ENCODE peak calls at places on chromosomes 7 and 10, in five cellular contexts. W, F, P, K and Z are unnamed samples.

GRCh38 chr7:106947244-106947728 is 82.2 kb downstream of the PIK3CG start:
- DNase-seq in F (peak), P (peak), W (peak), K (peak), Z (peak)

GRCh38 chr7:116753130-116753529 is 81.1 kb downstream of the MET start:
- DNase-seq in F (no peak), P (no peak), W (no peak), K (no peak), Z (no peak)

GRCh38 chr10:25682203-25682950 is 251.7 kb upstream of the MYO3A start:
- DNase-seq in K (no peak), W (peak), F (no peak), P (no peak), Z (no peak)

GRCh38 chr7:102989161-102989560 is 76.4 kb downstream of the LRRC17 start:
- DNase-seq in W (no peak), P (no peak), K (no peak), F (no peak), Z (no peak)

GRCh38 chr10:89419548-89419947 is 5.2 kb downstream of the IFIT5 start:
- DNase-seq in W (no peak), K (no peak), P (peak), F (no peak), Z (peak)

GRCh38 chr7:22137466-22137865 is 191.8 kb upstream of the CDCA7L start:
- DNase-seq in F (no peak), K (no peak), W (no peak), P (no peak), Z (no peak)

GRCh38 chr7:35747611-35748010 is 52.7 kb upstream of the HERPUD2 start:
- DNase-seq in P (no peak), K (no peak), W (no peak), F (no peak), Z (no peak)

GRCh38 chr10:69318997-69319727 is 40.9 kb downstream of the HK1 start:
- DNase-seq in W (peak), F (peak), P (peak), K (peak), Z (peak)

GRCh38 chr7:12893292-12893691 is 205.9 kb downstream of the ARL4A start:
- DNase-seq in W (no peak), K (no peak), P (no peak), F (no peak), Z (no peak)

GRCh38 chr7:88217675-88218427 is 2.0 kb downstream of the SRI start:
- DNase-seq in F (no peak), K (no peak), P (peak), W (no peak), Z (peak)

GRCh38 chr10:20890009-20890408 is 7.1 kb downstream of the NEBL start:
- DNase-seq in F (no peak), K (peak), P (no peak), W (no peak), Z (no peak)

GRCh38 chr10:110460111-110460809 is 37.4 kb upstream of the DUSP5 start:
- DNase-seq in P (no peak), K (no peak), W (no peak), F (peak), Z (peak)

GRCh38 chr10:33217854-33218253 is 116.6 kb downstream of the NRP1 start:
- DNase-seq in W (no peak), K (no peak), P (no peak), F (no peak), Z (no peak)

GRCh38 chr7:3309140-3309539 is 8.1 kb downstream of the SDK1 start:
- DNase-seq in F (no peak), W (no peak), K (no peak), P (no peak), Z (no peak)

GRCh38 chr10:102657984-102658724 is 13.9 kb downstream of the TRIM8 start:
- DNase-seq in P (no peak), F (no peak), W (no peak), K (no peak), Z (no peak)

GRCh38 chr10:5325076-5325475 is 39.7 kb upstream of the UCN3 start:
- DNase-seq in P (no peak), K (no peak), F (no peak), W (no peak), Z (no peak)

GRCh38 chr10:77160679-77161078 is 476.9 kb downstream of the KCNMA1 start:
- DNase-seq in W (no peak), F (no peak), K (no peak), P (no peak), Z (no peak)

GRCh38 chr10:24929056-24929544 is 23.3 kb downstream of the PRTFDC1 start:
- DNase-seq in F (no peak), K (no peak), W (no peak), P (no peak), Z (no peak)

GRCh38 chr7:139620676-139621344 is 97.3 kb downstream of the CLEC2L start:
- DNase-seq in W (peak), P (peak), K (peak), F (peak), Z (peak)

DNA sequence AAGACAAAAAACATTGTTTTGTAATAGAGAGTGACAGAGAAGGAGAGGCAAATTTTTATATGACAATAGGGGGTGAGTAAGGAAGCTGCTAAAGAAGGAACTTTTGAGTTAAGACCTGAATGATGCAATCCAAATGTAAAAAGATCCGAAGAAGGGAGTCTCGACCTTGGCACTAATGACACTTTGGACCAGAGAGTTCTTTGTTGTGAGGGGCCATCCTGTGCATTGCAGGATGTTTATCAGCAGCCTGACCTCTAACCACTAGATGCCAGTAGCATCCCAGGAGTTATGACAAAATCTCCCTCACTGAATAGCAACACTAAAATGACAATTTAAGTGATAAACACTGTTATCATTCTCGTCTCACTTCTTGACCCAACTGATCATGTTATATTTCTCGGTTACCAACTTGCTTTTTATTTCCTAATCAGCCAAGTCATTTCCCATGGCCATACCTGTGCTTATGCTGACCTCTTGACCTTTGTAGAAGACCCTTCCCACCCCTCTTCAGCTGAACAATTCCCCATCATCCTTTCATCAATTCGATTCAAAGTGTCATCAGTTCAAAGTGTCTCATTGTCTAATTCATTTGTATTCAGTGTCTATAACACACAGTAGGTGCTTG is 30.0 kb downstream of the DGKI start:
- DNase-seq in W (no peak), F (no peak), K (no peak), P (no peak), Z (no peak)
- TF ChIP-seq CTCF in W (peak), F (no peak), K (peak), P (peak), Z (peak)

DNA sequence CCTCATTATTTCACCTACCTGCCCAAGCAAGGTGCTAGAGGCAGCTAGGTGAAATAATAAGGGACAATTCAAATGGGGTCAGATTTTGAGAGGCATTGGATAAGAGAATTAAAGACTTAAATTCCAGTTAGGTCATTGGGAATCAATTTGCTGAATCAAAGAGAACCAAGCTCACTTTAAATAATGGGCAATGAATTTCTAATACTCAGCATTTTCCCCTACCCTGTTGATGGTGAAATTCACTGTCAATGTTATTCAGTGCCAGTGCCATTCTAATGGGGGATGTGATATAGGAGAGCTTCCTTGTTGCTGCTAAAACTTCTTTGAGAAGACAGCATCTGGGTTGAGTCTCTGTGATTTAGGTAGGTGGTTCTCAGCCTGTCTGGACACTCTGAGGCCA is 509.3 kb downstream of the PHTF2 start:
- DNase-seq in F (no peak), P (no peak), K (no peak), W (no peak), Z (no peak)
- TF ChIP-seq CTCF in F (no peak), P (no peak), K (no peak), W (no peak), Z (no peak)

GRCh38 chr10:73974309-73974946 is 23.5 kb upstream of the VCL start:
- DNase-seq in W (no peak), F (no peak), P (no peak), K (no peak), Z (no peak)
- TF ChIP-seq CTCF in W (no peak), F (no peak), P (no peak), K (no peak), Z (no peak)

GRCh38 chr7:142711722-142712616 is 37.3 kb upstream of the PRSS1 start:
- DNase-seq in F (no peak), K (peak), P (no peak), W (peak), Z (no peak)
- TF ChIP-seq CTCF in F (no peak), K (peak), P (peak), W (peak), Z (peak)

GRCh38 chr7:79176859-79177477 is 276.5 kb downstream of the MAGI2 start:
- DNase-seq in W (peak), K (peak), F (no peak), P (no peak), Z (no peak)
- TF ChIP-seq CTCF in W (peak), K (peak), F (peak), P (peak), Z (peak)